ENCODE peak calls at places on chromosome 9, in five cellular contexts. E is endodermal cell, X is neural progenitor cell, S is vagina, H is GM23248. C is an unnamed sample. For H3K4me1, the result is how much of the 10 kb centered on the place peaks cover.

GRCh38 chr9:34996181-34996904 is 6.8 kb downstream of the DNAJB5 start:
- DNase-seq in E (no peak), X (no peak), S (peak), H (no peak), C (no peak)

GRCh38 chr9:119801311-119801710 is 432.1 kb upstream of the BRINP1 start:
- DNase-seq in E (no peak), X (no peak), S (no peak), H (peak), C (no peak)

GRCh38 chr9:105150991-105151685 is 93.3 kb upstream of the SLC44A1 start:
- DNase-seq in E (no peak), X (no peak), S (no peak), H (peak), C (peak)

GRCh38 chr9:133514475-133515239 is 10.1 kb downstream of the MYMK start:
- DNase-seq in E (no peak), X (no peak), S (no peak), H (no peak), C (no peak)

GRCh38 chr9:80285325-80285724 is 713.6 kb downstream of the TLE4 start:
- DNase-seq in E (peak), X (peak), S (no peak), H (no peak), C (peak)

GRCh38 chr9:93674580-93675335 is 98.4 kb downstream of the PHF2 start:
- DNase-seq in E (peak), X (no peak), S (no peak), H (no peak), C (no peak)

GRCh38 chr9:137365056-137365455 is 57.9 kb downstream of the EXD3 start:
- DNase-seq in E (no peak), X (no peak), S (no peak), H (no peak), C (no peak)

GRCh38 chr9:88060746-88061145 is 77.5 kb downstream of the SPATA31C2 start:
- DNase-seq in E (no peak), X (no peak), S (no peak), H (no peak), C (peak)

GRCh38 chr9:12916037-12916436 is 141.2 kb downstream of the LURAP1L start:
- DNase-seq in E (no peak), X (peak), S (no peak), H (peak), C (peak)

GRCh38 chr9:3719286-3719685 is 193.5 kb upstream of the RFX3 start:
- DNase-seq in E (no peak), X (no peak), S (no peak), H (no peak), C (peak)

GRCh38 chr9:18472915-18473314 is 1.0 kb upstream of the ADAMTSL1 start:
- DNase-seq in E (peak), X (no peak), S (no peak), H (peak), C (no peak)

GRCh38 chr9:70910598-70910997 is 210.8 kb downstream of the TRPM3 start:
- DNase-seq in E (no peak), X (no peak), S (no peak), H (no peak), C (no peak)

GRCh38 chr9:78786794-78787193 is 489.9 kb downstream of the PSAT1 start:
- DNase-seq in E (no peak), X (no peak), S (no peak), H (peak), C (peak)

GRCh38 chr9:16950051-16950450 is 79.6 kb upstream of the BNC2 start:
- DNase-seq in E (peak), X (no peak), S (no peak), H (no peak), C (no peak)

GRCh38 chr9:131418143-131419028 is 24.5 kb downstream of the PRRC2B start:
- DNase-seq in E (no peak), X (peak), S (no peak), H (peak), C (no peak)

GRCh38 chr9:127140842-127141675 is 18.6 kb upstream of the ANGPTL2 start:
- DNase-seq in E (no peak), X (no peak), S (no peak), H (no peak), C (no peak)

GRCh38 chr9:36148652-36149051 is 12.1 kb downstream of the GLIPR2 start:
- DNase-seq in E (no peak), X (no peak), S (no peak), H (peak), C (peak)

GRCh38 chr9:38699337-38699736 is 20.6 kb downstream of the FAM240B start:
- DNase-seq in E (no peak), X (no peak), S (no peak), H (no peak), C (no peak)

GRCh38 chr9:93576296-93577044 is at the start of gene PHF2:
- DNase-seq in E (peak), X (peak), S (no peak), H (peak), C (peak)

GRCh38 chr9:86454701-86455402 is 100.6 kb upstream of the TUT7 start:
- DNase-seq in E (no peak), X (no peak), S (no peak), H (peak), C (peak)

GRCh38 chr9:134066923-134067851 is 639 bp downstream of the BRD3 start:
- DNase-seq in E (peak), X (peak), S (no peak), H (peak), C (no peak)

GRCh38 chr9:105065119-105066088 is 137.4 kb upstream of the ABCA1 start:
- DNase-seq in E (no peak), X (no peak), S (no peak), H (no peak), C (no peak)

GRCh38 chr9:127092041-127092608 is 30.3 kb downstream of the ANGPTL2 start:
- DNase-seq in E (peak), X (no peak), S (no peak), H (no peak), C (peak)

GRCh38 chr9:137467161-137467581 is 8.0 kb upstream of the NSMF start:
- DNase-seq in E (no peak), X (no peak), S (no peak), H (no peak), C (no peak)

DNA sequence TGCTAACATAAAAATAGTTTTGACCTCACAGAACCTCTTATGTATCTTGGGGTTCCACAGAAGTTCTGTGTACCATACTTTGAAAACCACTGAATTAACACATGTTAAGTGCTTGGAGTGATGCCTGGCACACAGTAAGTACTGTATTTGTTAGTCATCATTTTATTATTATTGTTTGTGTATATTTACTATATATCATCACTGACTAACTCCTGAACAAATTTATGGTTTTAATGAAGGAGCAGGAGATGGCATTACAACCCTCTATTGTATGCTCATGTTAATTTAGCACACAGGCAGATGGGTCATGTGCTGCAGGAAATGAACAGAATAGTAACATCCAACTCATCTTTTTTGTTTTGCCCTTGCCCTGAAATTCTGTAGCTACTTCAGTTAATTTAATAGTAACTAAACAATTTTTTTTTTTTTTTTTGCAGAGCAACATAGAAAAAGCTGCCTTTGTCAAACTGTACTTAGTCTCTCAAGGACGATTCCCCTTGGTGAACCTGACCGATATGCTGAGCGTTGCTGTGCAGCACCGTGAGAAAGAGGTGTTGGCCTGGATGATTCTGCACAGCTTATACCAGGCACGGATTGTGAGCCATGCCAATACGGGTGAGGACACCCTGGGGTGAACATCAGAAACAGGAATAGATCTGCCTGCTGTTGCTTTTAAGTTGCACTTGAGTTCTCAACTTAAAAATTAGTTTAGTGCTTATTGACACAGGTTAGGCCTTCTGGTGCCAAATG is 45.4 kb downstream of the HACD4 start:
- DNase-seq in E (no peak), X (no peak), S (no peak), H (no peak), C (no peak)
- H3K4me1 ChIP-seq in E (under half), X (under half), S (under half), H (under half), C (under half)

DNA sequence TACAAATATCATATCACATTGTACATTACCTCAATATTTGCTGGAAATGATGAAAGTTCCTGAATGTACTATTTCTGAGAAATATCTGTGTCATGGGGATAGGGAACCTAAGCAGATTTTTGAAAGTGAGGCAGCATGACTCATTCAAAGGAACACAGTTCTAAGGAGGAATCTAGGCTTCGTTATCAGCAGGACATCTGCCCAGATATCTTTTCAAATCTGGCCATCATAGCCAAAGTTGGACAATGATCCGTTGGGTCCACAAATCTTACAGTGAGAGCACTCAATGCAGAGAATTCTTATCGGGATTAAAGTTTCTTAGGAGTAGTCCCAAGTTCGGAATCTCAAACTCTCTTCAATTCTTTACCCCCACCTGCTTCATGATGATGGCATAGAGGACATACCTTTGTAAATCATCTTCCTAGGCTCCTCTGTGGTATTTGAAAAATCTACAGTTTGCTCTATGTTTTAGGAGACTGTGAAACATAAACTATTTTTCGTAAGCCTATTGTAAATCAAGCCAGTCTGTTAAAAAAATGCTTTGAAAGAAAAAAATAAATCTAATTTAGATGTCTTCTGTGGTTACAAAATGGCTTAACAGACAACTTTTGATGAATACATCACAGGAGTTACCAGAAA is 29.4 kb upstream of the ALDH1A1 start:
- DNase-seq in E (no peak), X (no peak), S (no peak), H (peak), C (no peak)
- H3K4me1 ChIP-seq in E (under half), X (under half), S (under half), H (under half), C (under half)

GRCh38 chr9:8432224-8432623 is 632.6 kb upstream of the DMAC1 start:
- DNase-seq in E (no peak), X (no peak), S (no peak), H (no peak), C (no peak)
- H3K4me1 ChIP-seq in E (under half), X (under half), S (under half), H (under half), C (under half)

DNA sequence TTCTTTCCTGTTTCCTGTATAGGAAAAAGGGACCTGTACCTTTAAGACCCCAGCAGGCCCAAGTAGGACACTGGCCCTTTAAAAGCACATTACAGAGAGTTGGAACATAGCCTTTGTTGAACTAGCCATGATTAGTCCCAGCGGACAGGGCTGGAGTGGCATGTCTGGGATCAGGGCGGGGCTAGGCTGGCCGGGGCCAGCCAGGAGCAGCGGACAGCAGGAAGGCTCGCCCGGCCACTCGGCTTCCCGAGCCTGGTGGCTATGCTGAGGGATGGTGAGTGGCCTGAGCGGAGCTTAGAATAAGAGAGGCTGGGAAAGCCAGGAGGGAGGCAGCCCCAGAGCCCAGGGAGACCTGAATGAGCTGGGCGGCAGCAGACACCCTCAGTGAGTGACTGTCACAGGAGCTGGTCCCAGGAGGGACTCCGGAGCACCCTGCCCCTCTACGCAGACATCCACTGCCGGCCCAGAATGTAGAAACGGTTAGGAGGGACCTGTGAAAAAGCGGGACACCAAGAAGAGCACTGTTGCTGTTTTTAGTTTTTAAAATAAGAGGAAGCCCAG is 92.1 kb downstream of the DAB2IP start:
- DNase-seq in E (peak), X (peak), S (no peak), H (peak), C (peak)
- H3K4me1 ChIP-seq in E (under half), X (half or more), S (half or more), H (under half), C (under half)

DNA sequence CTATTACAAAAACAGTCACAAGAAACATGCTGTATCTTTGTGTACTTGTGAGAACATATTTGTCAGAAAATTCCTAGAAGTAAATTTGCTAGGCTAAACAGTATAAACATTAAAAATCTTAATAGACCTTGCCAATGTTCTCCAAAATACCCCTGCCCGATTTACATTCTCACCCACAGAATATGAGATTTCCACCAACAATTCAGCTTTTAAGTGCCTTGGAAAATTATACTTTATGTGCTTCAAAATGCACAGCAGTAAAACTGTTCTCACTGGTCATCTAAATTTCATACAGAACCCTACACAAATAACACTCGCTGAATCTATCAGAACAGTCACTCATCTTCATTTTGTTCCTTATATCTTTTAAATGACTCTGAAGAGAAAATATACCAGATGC is 5.5 kb downstream of the MLLT3 start:
- DNase-seq in E (no peak), X (no peak), S (no peak), H (no peak), C (no peak)
- H3K4me1 ChIP-seq in E (under half), X (under half), S (under half), H (under half), C (under half)

GRCh38 chr9:129863059-129863690 is 27.9 kb downstream of the USP20 start:
- DNase-seq in E (no peak), X (no peak), S (no peak), H (no peak), C (peak)
- H3K4me1 ChIP-seq in E (under half), X (under half), S (under half), H (under half), C (under half)